ENCODE peak calls at places on chromosomes 5 and 9, in eight cellular contexts. L is neural progenitor cell, O is SK-N-SH, J is HCT116, U is GM23338, I is hepatocyte, Y is MM.1S, X is PC-3. D is an unnamed sample.

GRCh38 chr5:75167345-75167744 is 69.3 kb downstream of the ANKRD31 start:
- DNase-seq in O (peak; percentile 4), Y (no peak), X (peak; percentile 19), J (peak; percentile 33), U (peak; percentile 77), I (peak; percentile 4), L (peak; percentile 21), D (no peak)

GRCh38 chr5:163306421-163306820 is 131.0 kb upstream of the CCNG1 start:
- DNase-seq in J (peak; percentile 6), I (peak; percentile 8), X (peak; percentile 57), U (peak; percentile 62), Y (peak; percentile 14), L (peak; percentile 25), O (peak; percentile 16), D (peak; percentile 30)

GRCh38 chr9:96061293-96061987 is 185.9 kb downstream of the ERCC6L2 start:
- DNase-seq in X (peak; percentile 35), I (peak; percentile 65), Y (no peak), J (peak; percentile 10), U (peak; percentile 75), L (peak; percentile 50), O (peak; percentile 64), D (no peak)

GRCh38 chr9:128257907-128258306 is 17.9 kb downstream of the GOLGA2 start:
- DNase-seq in O (no peak), U (no peak), X (no peak), J (no peak), I (no peak), Y (no peak), L (no peak), D (no peak)

GRCh38 chr5:34524123-34524522 is 132.0 kb upstream of the RAI14 start:
- DNase-seq in J (no peak), Y (no peak), X (peak; percentile 85), I (no peak), L (no peak), U (no peak), O (no peak), D (no peak)

GRCh38 chr5:179699640-179700298 is 1.0 kb downstream of the CANX start:
- DNase-seq in X (peak; percentile 8), U (peak; percentile 17), Y (peak; percentile 38), O (peak; percentile 48), J (no peak), I (peak; percentile 45), L (peak; percentile 16), D (peak; percentile 46)

GRCh38 chr5:16007750-16008415 is 171.7 kb downstream of the MARCHF11 start:
- DNase-seq in U (no peak), X (no peak), O (no peak), Y (no peak), I (no peak), J (no peak), L (no peak), D (no peak)

GRCh38 chr5:176589039-176589769 is 20.8 kb downstream of the GPRIN1 start:
- DNase-seq in J (no peak), Y (no peak), X (no peak), U (no peak), I (no peak), L (no peak), O (no peak), D (no peak)

GRCh38 chr5:41094871-41095270 is 23.7 kb upstream of the MROH2B start:
- DNase-seq in X (peak; percentile 66), I (no peak), U (peak; percentile 51), Y (no peak), J (peak; percentile 7), L (no peak), O (no peak), D (peak; percentile 14)

GRCh38 chr9:136110082-136111061 is 8.3 kb downstream of the TMEM250 start:
- DNase-seq in X (peak; percentile 19), Y (no peak), U (peak; percentile 62), I (peak; percentile 54), J (no peak), L (peak; percentile 64), O (no peak), D (no peak)

GRCh38 chr9:134839441-134840125 is 41.0 kb upstream of the FCN2 start:
- DNase-seq in Y (no peak), X (no peak), J (no peak), I (no peak), O (peak; percentile 55), L (peak; percentile 58), U (peak; percentile 52), D (no peak)

GRCh38 chr5:116532762-116533525 is 41.7 kb downstream of the SEMA6A start:
- DNase-seq in Y (no peak), J (no peak), U (no peak), X (no peak), I (peak; percentile 39), L (no peak), O (no peak), D (no peak)

DNA sequence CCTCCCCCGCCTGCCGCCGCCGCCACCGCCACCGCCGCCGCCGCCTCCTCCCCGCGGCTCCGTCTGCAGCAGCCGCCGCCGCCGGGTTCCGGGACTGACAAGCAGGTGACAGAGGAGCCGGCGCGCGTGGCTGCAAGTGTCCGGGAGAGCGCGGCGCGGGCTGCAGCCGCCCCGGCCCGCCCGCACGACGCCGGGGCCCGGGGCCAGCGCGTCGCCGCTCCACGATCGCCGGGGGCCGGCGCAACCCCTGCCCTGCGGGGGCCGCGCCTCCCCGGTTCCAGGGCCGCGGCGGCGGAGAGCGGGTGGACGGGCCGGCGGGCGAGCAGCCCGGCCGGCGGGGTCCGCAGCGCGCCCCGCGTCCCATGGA is 343 bp downstream of the LMX1B start:
- DNase-seq in I (no peak), U (peak; percentile 63), J (no peak), L (peak; percentile 81), X (no peak), O (peak; percentile 51), Y (no peak), D (no peak)
- H4K20me1 ChIP-seq in I (no peaks in the 10 kb centered on the region), U (peaks cover 10% of the 10 kb centered on the region), J (no peaks in the 10 kb centered on the region), L (peaks cover 82% of the 10 kb centered on the region), X (no peaks in the 10 kb centered on the region), O (peaks cover 3% of the 10 kb centered on the region), Y (no peaks in the 10 kb centered on the region), D (no peaks in the 10 kb centered on the region)

DNA sequence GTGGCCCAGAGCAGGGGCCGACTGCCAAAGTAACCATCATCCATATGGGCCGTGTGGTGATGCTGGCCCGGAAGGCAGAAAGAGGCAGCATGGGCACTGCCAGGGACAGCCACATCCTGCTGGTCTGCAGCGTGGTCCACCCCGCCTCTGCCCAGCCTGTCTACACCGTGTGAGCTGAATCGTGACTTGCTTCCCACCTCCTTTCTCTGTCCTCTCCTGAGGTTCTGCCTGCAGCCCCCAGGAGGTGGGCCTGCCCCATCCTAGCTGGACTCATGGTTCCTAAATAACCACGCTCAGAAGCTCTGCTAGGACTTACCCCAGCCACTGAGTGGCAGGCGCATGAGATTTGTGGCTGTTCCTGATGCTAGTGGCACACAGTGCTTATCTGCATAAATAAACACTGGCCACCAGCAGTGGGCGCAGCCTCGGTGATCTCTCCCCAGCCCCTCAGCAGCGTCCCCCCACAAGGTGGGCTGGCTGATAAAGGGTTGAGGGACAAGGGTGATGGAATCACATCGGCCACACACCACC is 22.6 kb upstream of the SUSD3 start:
- DNase-seq in Y (no peak), U (no peak), O (no peak), X (no peak), I (no peak), L (no peak), J (no peak), D (no peak)
- TF ChIP-seq CTCF in Y (no peak), U (no peak), O (no peak), X (no peak), I (no peak), L (no peak), J (no peak), D (no peak)

GRCh38 chr5:78992136-78992535 is 7.0 kb upstream of the ARSB start:
- DNase-seq in X (no peak), L (no peak), Y (no peak), I (no peak), U (no peak), O (no peak), J (no peak), D (no peak)

GRCh38 chr5:79001471-79001870 is 16.4 kb upstream of the ARSB start:
- DNase-seq in X (no peak), O (no peak), U (no peak), J (no peak), I (no peak), L (no peak), Y (no peak), D (no peak)

GRCh38 chr5:78995521-78995920 is 10.4 kb upstream of the ARSB start:
- DNase-seq in X (no peak), U (no peak), O (no peak), L (no peak), Y (no peak), J (no peak), I (no peak), D (no peak)

GRCh38 chr5:78993165-78993564 is 8.1 kb upstream of the ARSB start:
- DNase-seq in I (no peak), J (no peak), L (no peak), X (no peak), U (no peak), Y (no peak), O (no peak), D (no peak)

GRCh38 chr5:78997090-78997489 is 12.0 kb upstream of the ARSB start:
- DNase-seq in U (no peak), X (no peak), Y (no peak), O (no peak), L (no peak), I (no peak), J (no peak), D (no peak)
- TF ChIP-seq EZH2phosphoT487 in U (no peak), X (no peak), Y (no peak), O (no peak), L (no peak), I (no peak), J (no peak), D (no peak)

GRCh38 chr5:134174841-134175839 is 1.6 kb downstream of the SKP1 start:
- DNase-seq in L (peak; percentile 28), I (no peak), X (peak; percentile 51), O (peak; percentile 32), Y (peak; percentile 9), J (no peak), U (peak; percentile 24), D (peak; percentile 35)
- H4K20me1 ChIP-seq in L (peaks cover 62% of the 10 kb centered on the region), I (peaks cover 60% of the 10 kb centered on the region), X (peaks cover 46% of the 10 kb centered on the region), O (peaks cover 58% of the 10 kb centered on the region), Y (peaks cover 15% of the 10 kb centered on the region), J (peaks cover 11% of the 10 kb centered on the region), U (peaks cover 36% of the 10 kb centered on the region), D (peaks cover 25% of the 10 kb centered on the region)

GRCh38 chr9:98316445-98317133 is 61.1 kb upstream of the TBC1D2 start:
- DNase-seq in L (no peak), O (no peak), I (no peak), U (no peak), X (no peak), Y (no peak), J (no peak), D (no peak)

GRCh38 chr9:98318834-98319478 is 63.5 kb upstream of the TBC1D2 start:
- DNase-seq in U (no peak), O (no peak), X (peak; percentile 8), L (no peak), I (no peak), J (no peak), Y (no peak), D (no peak)

GRCh38 chr9:98315551-98316060 is 60.2 kb upstream of the TBC1D2 start:
- DNase-seq in J (peak; percentile 74), Y (peak; percentile 87), I (peak; percentile 93), X (peak; percentile 80), U (peak; percentile 98), O (peak; percentile 89), L (peak; percentile 94), D (peak; percentile 89)

GRCh38 chr9:98318041-98318790 is 62.8 kb upstream of the TBC1D2 start:
- DNase-seq in J (no peak), U (no peak), L (no peak), I (no peak), O (no peak), X (no peak), Y (no peak), D (no peak)

GRCh38 chr9:98317134-98317857 is 61.8 kb upstream of the TBC1D2 start:
- DNase-seq in J (no peak), L (no peak), X (peak; percentile 14), O (peak; percentile 68), U (no peak), Y (no peak), I (no peak), D (no peak)
- TF ChIP-seq CTCF in J (no peak), L (no peak), X (no peak), O (no peak), U (no peak), Y (no peak), I (no peak), D (no peak)